ENCODE peak calls at places on chromosomes 12 and 14, in six cellular contexts. H, A, B, Z, I and C are unnamed samples.

GRCh38 chr12:12716151-12716844 is 870 bp upstream of the CDKN1B start:
- DNase-seq in H (no peak), A (no peak), B (peak; percentile 31), Z (no peak), I (peak; percentile 53), C (no peak)

GRCh38 chr12:2566161-2566560 is 228.6 kb upstream of the FKBP4 start:
- DNase-seq in H (no peak), A (no peak), B (no peak), Z (no peak), I (no peak), C (no peak)

GRCh38 chr12:124548854-124549378 is 18.5 kb downstream of the NCOR2 start:
- DNase-seq in H (no peak), A (no peak), B (peak; percentile 87), Z (no peak), I (peak; percentile 68), C (no peak)

GRCh38 chr12:25497021-25497420 is 56.1 kb downstream of the LMNTD1 start:
- DNase-seq in H (no peak), A (no peak), B (no peak), Z (peak; percentile 58), I (no peak), C (no peak)

GRCh38 chr14:92716131-92716530 is 32.3 kb downstream of the LGMN start:
- DNase-seq in H (no peak), A (no peak), B (no peak), Z (no peak), I (no peak), C (no peak)

GRCh38 chr12:21656931-21657335 is 709 bp downstream of the LDHB start:
- DNase-seq in H (peak; percentile 47), A (no peak), B (peak; percentile 50), Z (no peak), I (peak; percentile 69), C (peak; percentile 5)

GRCh38 chr12:90398437-90398836 is 556.5 kb downstream of the CCER1 start:
- DNase-seq in H (no peak), A (no peak), B (no peak), Z (no peak), I (no peak), C (no peak)

GRCh38 chr12:49232940-49233841 is 31.7 kb upstream of the TUBA1C start:
- DNase-seq in H (peak; percentile 71), A (peak; percentile 66), B (peak; percentile 56), Z (no peak), I (peak; percentile 71), C (peak; percentile 65)

GRCh38 chr14:69076341-69076740 is 76.6 kb downstream of the DCAF5 start:
- DNase-seq in H (no peak), A (no peak), B (no peak), Z (no peak), I (no peak), C (no peak)

GRCh38 chr12:131757111-131757510 is 46.2 kb downstream of the SFSWAP start:
- DNase-seq in H (no peak), A (no peak), B (no peak), Z (no peak), I (no peak), C (no peak)

GRCh38 chr12:46233985-46234384 is 34.9 kb downstream of the SLC38A1 start:
- DNase-seq in H (no peak), A (no peak), B (no peak), Z (no peak), I (no peak), C (no peak)

GRCh38 chr12:52211716-52212585 is 20.1 kb upstream of the KRT80 start:
- DNase-seq in H (no peak), A (no peak), B (no peak), Z (no peak), I (no peak), C (no peak)

GRCh38 chr12:57031228-57031670 is 14.9 kb upstream of the TAC3 start:
- DNase-seq in H (no peak), A (no peak), B (no peak), Z (no peak), I (no peak), C (no peak)

GRCh38 chr14:105851716-105852377 is 325.5 kb downstream of the TMEM121 start:
- DNase-seq in H (no peak), A (no peak), B (no peak), Z (no peak), I (no peak), C (no peak)

GRCh38 chr12:97535582-97535981 is 73.0 kb downstream of the RMST start:
- DNase-seq in H (no peak), A (no peak), B (no peak), Z (no peak), I (peak; percentile 55), C (no peak)

GRCh38 chr12:4506870-4507269 is 31.8 kb upstream of the RAD51AP1 start:
- DNase-seq in H (no peak), A (no peak), B (peak; percentile 84), Z (no peak), I (peak; percentile 72), C (no peak)

GRCh38 chr12:104182621-104183378 is 32.8 kb upstream of the TXNRD1 start:
- DNase-seq in H (no peak), A (no peak), B (no peak), Z (peak; percentile 84), I (no peak), C (no peak)

GRCh38 chr12:119157528-119157927 is 21.2 kb upstream of the HSPB8 start:
- DNase-seq in H (no peak), A (no peak), B (no peak), Z (no peak), I (no peak), C (no peak)

GRCh38 chr12:2183556-2184541 is 131.1 kb downstream of the CACNA1C start:
- DNase-seq in H (no peak), A (no peak), B (peak; percentile 75), Z (peak; percentile 30), I (peak; percentile 79), C (peak; percentile 12)

GRCh38 chr12:6941267-6941666 is 2.3 kb upstream of the RNU7-1 start:
- DNase-seq in H (no peak), A (no peak), B (no peak), Z (no peak), I (no peak), C (no peak)

GRCh38 chr12:107328442-107329133 is 235.2 kb upstream of the CRY1 start:
- DNase-seq in H (no peak), A (no peak), B (peak; percentile 48), Z (no peak), I (peak; percentile 45), C (no peak)

GRCh38 chr14:31933716-31934115 is 143.4 kb upstream of the ARHGAP5 start:
- DNase-seq in H (no peak), A (no peak), B (peak; percentile 36), Z (no peak), I (peak; percentile 72), C (no peak)

GRCh38 chr14:68655961-68656360 is 136.9 kb downstream of the ZFP36L1 start:
- DNase-seq in H (no peak), A (peak; percentile 42), B (no peak), Z (no peak), I (no peak), C (no peak)

GRCh38 chr12:73935817-73936216 is 601.8 kb upstream of the ATXN7L3B start:
- DNase-seq in H (peak; percentile 41), A (no peak), B (no peak), Z (no peak), I (peak; percentile 6), C (no peak)

GRCh38 chr12:68733661-68734071 is 12.3 kb upstream of the SLC35E3 start:
- DNase-seq in H (no peak), A (no peak), B (peak; percentile 85), Z (no peak), I (peak; percentile 8), C (no peak)

GRCh38 chr14:35261774-35262173 is 30.4 kb upstream of the PSMA6 start:
- DNase-seq in H (no peak), A (no peak), B (peak; percentile 7), Z (no peak), I (peak; percentile 17), C (no peak)

GRCh38 chr12:44960856-44961255 is 84.7 kb upstream of the NELL2 start:
- DNase-seq in H (peak; percentile 86), A (peak; percentile 61), B (no peak), Z (no peak), I (no peak), C (no peak)
- H2AFZ ChIP-seq in H (no peak overlapping the region), A (peak overlapping the region; percentile 87), B (peak overlapping the region; percentile 63), Z (no peak overlapping the region), I (no peak overlapping the region), C (no peak overlapping the region)

GRCh38 chr12:54337854-54338650 is 13.1 kb downstream of the COPZ1 start:
- DNase-seq in H (no peak), A (no peak), B (peak; percentile 63), Z (no peak), I (peak; percentile 73), C (no peak)

GRCh38 chr12:54338682-54339296 is 13.9 kb downstream of the COPZ1 start:
- DNase-seq in H (no peak), A (no peak), B (peak; percentile 56), Z (no peak), I (peak; percentile 24), C (no peak)

GRCh38 chr12:54340845-54341244 is 15.9 kb downstream of the COPZ1 start:
- DNase-seq in H (no peak), A (no peak), B (no peak), Z (no peak), I (no peak), C (no peak)

GRCh38 chr12:54341901-54342300 is 17.0 kb downstream of the COPZ1 start:
- DNase-seq in H (no peak), A (no peak), B (peak; percentile 67), Z (no peak), I (peak; percentile 32), C (no peak)

GRCh38 chr12:54341343-54341742 is 16.4 kb downstream of the COPZ1 start:
- DNase-seq in H (no peak), A (no peak), B (no peak), Z (no peak), I (no peak), C (peak; percentile 65)
- H4K91ac ChIP-seq in H (no peak overlapping the region), A (no peak overlapping the region), B (no peak overlapping the region), Z (no peak overlapping the region), I (no peak overlapping the region), C (no peak overlapping the region)

GRCh38 chr14:79051009-79051710 is 881.0 kb downstream of the NRXN3 start:
- DNase-seq in H (no peak), A (no peak), B (no peak), Z (no peak), I (no peak), C (no peak)
- H2AFZ ChIP-seq in H (no peak overlapping the region), A (no peak overlapping the region), B (no peak overlapping the region), Z (no peak overlapping the region), I (no peak overlapping the region), C (no peak overlapping the region)

DNA sequence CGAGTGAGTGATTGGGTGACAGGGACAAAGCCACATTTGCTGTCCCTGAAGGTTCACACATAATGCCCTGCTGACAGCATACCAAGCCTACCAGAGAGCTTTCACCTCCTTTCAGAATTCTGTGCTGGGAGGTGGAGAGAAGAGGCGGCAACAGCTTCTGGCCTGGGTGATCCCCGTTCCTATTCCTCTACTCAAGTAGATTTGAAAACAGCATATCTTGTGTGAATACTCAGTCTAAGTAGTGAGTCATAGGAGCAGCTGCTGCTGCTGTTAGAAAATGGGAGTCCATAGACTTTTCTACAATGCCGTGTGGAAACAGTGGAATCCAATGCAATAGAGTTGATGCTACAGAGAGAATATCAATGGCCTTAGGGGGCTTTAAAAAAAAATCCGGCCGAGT is 44.7 kb downstream of the SRGAP1 start:
- DNase-seq in H (no peak), A (no peak), B (peak; percentile 85), Z (peak; percentile 48), I (peak; percentile 85), C (no peak)
- H4K91ac ChIP-seq in H (no peak overlapping the region), A (no peak overlapping the region), B (no peak overlapping the region), Z (no peak overlapping the region), I (peak overlapping the region; percentile 6), C (no peak overlapping the region)